ENCODE peak calls at places on chromosomes 11 and 22, in seven cellular contexts. One of them, this sample, is unnamed.

GRCh38 chr11:60924906-60925684 is 835 bp downstream of the TMEM132A start:
- DNase-seq in GM12865: no peak
- DNase-seq in cardiac fibroblast: no peak
- DNase-seq in brain microvascular endothelial cell: no peak
- DNase-seq in Panc1: no peak
- DNase-seq in IMR-90: no peak
- DNase-seq in A549: no peak
- DNase-seq in this sample: no peak

GRCh38 chr11:29956076-29956556 is 60.7 kb downstream of the KCNA4 start:
- DNase-seq in GM12865: no peak
- DNase-seq in cardiac fibroblast: no peak
- DNase-seq in brain microvascular endothelial cell: no peak
- DNase-seq in Panc1: no peak
- DNase-seq in IMR-90: no peak
- DNase-seq in A549: no peak
- DNase-seq in this sample: no peak

GRCh38 chr11:22471405-22471804 is 133.2 kb downstream of the SLC17A6 start:
- DNase-seq in GM12865: no peak
- DNase-seq in cardiac fibroblast: no peak
- DNase-seq in brain microvascular endothelial cell: no peak
- DNase-seq in Panc1: no peak
- DNase-seq in IMR-90: no peak
- DNase-seq in A549: no peak
- DNase-seq in this sample: no peak

GRCh38 chr11:62974848-62975522 is 9.8 kb downstream of the SLC22A6 start:
- DNase-seq in GM12865: peak
- DNase-seq in cardiac fibroblast: peak
- DNase-seq in brain microvascular endothelial cell: no peak
- DNase-seq in Panc1: no peak
- DNase-seq in IMR-90: no peak
- DNase-seq in A549: peak
- DNase-seq in this sample: peak

GRCh38 chr11:44203270-44204043 is 106.5 kb downstream of the ALX4 start:
- DNase-seq in GM12865: no peak
- DNase-seq in cardiac fibroblast: no peak
- DNase-seq in brain microvascular endothelial cell: no peak
- DNase-seq in Panc1: no peak
- DNase-seq in IMR-90: no peak
- DNase-seq in A549: no peak
- DNase-seq in this sample: no peak

GRCh38 chr11:119148855-119149370 is at the start of gene ABCG4:
- DNase-seq in GM12865: no peak
- DNase-seq in cardiac fibroblast: peak
- DNase-seq in brain microvascular endothelial cell: no peak
- DNase-seq in Panc1: no peak
- DNase-seq in IMR-90: no peak
- DNase-seq in A549: no peak
- DNase-seq in this sample: no peak

GRCh38 chr22:25966448-25966913 is 202.8 kb upstream of the SEZ6L start:
- DNase-seq in GM12865: peak
- DNase-seq in cardiac fibroblast: no peak
- DNase-seq in brain microvascular endothelial cell: no peak
- DNase-seq in Panc1: no peak
- DNase-seq in IMR-90: no peak
- DNase-seq in A549: no peak
- DNase-seq in this sample: no peak

GRCh38 chr22:45268958-45269844 is 15.5 kb upstream of the UPK3A start:
- DNase-seq in GM12865: peak
- DNase-seq in cardiac fibroblast: peak
- DNase-seq in brain microvascular endothelial cell: no peak
- DNase-seq in Panc1: no peak
- DNase-seq in IMR-90: peak
- DNase-seq in A549: peak
- DNase-seq in this sample: no peak

GRCh38 chr11:134508219-134508990 is 96.4 kb upstream of the B3GAT1 start:
- DNase-seq in GM12865: no peak
- DNase-seq in cardiac fibroblast: no peak
- DNase-seq in brain microvascular endothelial cell: no peak
- DNase-seq in Panc1: no peak
- DNase-seq in IMR-90: no peak
- DNase-seq in A549: no peak
- DNase-seq in this sample: no peak

GRCh38 chr22:29813563-29813962 is 24.5 kb downstream of the ASCC2 start:
- DNase-seq in GM12865: no peak
- DNase-seq in cardiac fibroblast: peak
- DNase-seq in brain microvascular endothelial cell: peak
- DNase-seq in Panc1: no peak
- DNase-seq in IMR-90: no peak
- DNase-seq in A549: peak
- DNase-seq in this sample: no peak

GRCh38 chr22:27994481-27995331 is 75.7 kb upstream of the PITPNB start:
- DNase-seq in GM12865: no peak
- DNase-seq in cardiac fibroblast: no peak
- DNase-seq in brain microvascular endothelial cell: no peak
- DNase-seq in Panc1: no peak
- DNase-seq in IMR-90: no peak
- DNase-seq in A549: no peak
- DNase-seq in this sample: no peak

GRCh38 chr11:81574301-81574700 is 1159.4 kb downstream of the FAM181B start:
- DNase-seq in GM12865: no peak
- DNase-seq in cardiac fibroblast: no peak
- DNase-seq in brain microvascular endothelial cell: no peak
- DNase-seq in Panc1: no peak
- DNase-seq in IMR-90: no peak
- DNase-seq in A549: no peak
- DNase-seq in this sample: no peak

GRCh38 chr22:43173566-43173965 is 13.4 kb downstream of the TTLL12 start:
- DNase-seq in GM12865: no peak
- DNase-seq in cardiac fibroblast: no peak
- DNase-seq in brain microvascular endothelial cell: no peak
- DNase-seq in Panc1: no peak
- DNase-seq in IMR-90: no peak
- DNase-seq in A549: no peak
- DNase-seq in this sample: no peak

GRCh38 chr11:76041208-76041607 is 165.1 kb downstream of the WNT11 start:
- DNase-seq in GM12865: no peak
- DNase-seq in cardiac fibroblast: no peak
- DNase-seq in brain microvascular endothelial cell: no peak
- DNase-seq in Panc1: no peak
- DNase-seq in IMR-90: no peak
- DNase-seq in A549: no peak
- DNase-seq in this sample: no peak

GRCh38 chr11:35138606-35138948 is 394 bp upstream of the CD44 start:
- DNase-seq in GM12865: no peak
- DNase-seq in cardiac fibroblast: no peak
- DNase-seq in brain microvascular endothelial cell: no peak
- DNase-seq in Panc1: no peak
- DNase-seq in IMR-90: no peak
- DNase-seq in A549: peak
- DNase-seq in this sample: no peak

GRCh38 chr11:77120571-77120970 is 7.5 kb upstream of the MYO7A start:
- DNase-seq in GM12865: no peak
- DNase-seq in cardiac fibroblast: no peak
- DNase-seq in brain microvascular endothelial cell: no peak
- DNase-seq in Panc1: no peak
- DNase-seq in IMR-90: no peak
- DNase-seq in A549: no peak
- DNase-seq in this sample: no peak

GRCh38 chr11:16917941-16918340 is 96.3 kb downstream of the PLEKHA7 start:
- DNase-seq in GM12865: no peak
- DNase-seq in cardiac fibroblast: no peak
- DNase-seq in brain microvascular endothelial cell: peak
- DNase-seq in Panc1: no peak
- DNase-seq in IMR-90: no peak
- DNase-seq in A549: no peak
- DNase-seq in this sample: no peak

DNA sequence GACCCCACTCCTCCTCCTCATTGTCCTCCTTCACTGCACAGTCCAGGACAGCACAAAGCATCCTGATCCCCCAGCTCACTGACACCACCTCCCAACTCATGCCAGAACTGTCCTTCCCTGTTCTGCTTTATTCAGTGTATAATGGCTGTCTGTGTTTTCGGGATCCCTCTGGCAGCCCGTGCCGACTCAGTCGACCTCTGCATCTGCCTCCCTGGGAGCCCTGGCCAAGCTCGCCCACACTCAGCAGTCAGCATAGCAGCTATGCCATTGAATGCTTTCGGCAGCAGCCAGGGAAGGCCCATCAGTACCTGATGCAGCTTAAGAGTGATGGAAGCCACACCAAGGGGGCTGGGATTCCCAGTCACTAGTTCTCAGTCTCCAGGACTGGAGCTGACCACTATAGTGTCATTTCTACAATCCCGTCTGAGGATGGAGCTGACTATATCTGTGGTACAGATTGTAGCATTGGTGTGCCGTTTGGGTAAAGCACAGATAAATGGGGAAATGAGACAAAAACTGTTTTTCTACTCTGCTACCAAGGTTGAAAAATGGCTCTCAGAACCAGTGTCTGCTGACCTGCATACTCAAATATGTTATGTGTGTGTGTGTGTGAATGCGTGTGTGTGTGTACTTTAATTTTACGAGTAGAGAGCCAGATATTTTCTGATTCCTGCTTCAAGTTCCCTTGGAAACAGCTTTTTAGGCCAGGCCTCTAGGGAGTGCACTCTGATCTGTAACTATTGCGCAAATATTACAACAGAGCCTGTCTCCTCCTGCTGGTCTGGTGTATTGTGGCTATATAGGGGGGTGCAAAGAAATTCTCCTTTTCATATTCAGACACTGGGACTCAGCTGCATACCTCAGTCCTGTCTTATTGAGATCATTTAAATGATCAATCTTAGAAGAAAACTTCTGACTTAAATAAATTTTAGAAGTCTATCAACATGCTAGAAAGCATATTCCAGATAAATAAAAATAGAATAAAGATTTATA is 78.8 kb upstream of the TOP3B start:
- DNase-seq in GM12865: no peak
- DNase-seq in cardiac fibroblast: peak
- DNase-seq in brain microvascular endothelial cell: peak
- DNase-seq in Panc1: no peak
- DNase-seq in IMR-90: peak
- DNase-seq in A549: peak
- DNase-seq in this sample: no peak
- TF ChIP-seq CTCF in GM12865: no peak
- TF ChIP-seq CTCF in cardiac fibroblast: peak
- TF ChIP-seq CTCF in brain microvascular endothelial cell: peak
- TF ChIP-seq CTCF in Panc1: peak
- TF ChIP-seq CTCF in IMR-90: peak
- TF ChIP-seq CTCF in A549: peak
- TF ChIP-seq CTCF in this sample: no peak

GRCh38 chr11:59756496-59756840 is 1.3 kb downstream of the STX3 start:
- DNase-seq in GM12865: no peak
- DNase-seq in cardiac fibroblast: no peak
- DNase-seq in brain microvascular endothelial cell: peak
- DNase-seq in Panc1: peak
- DNase-seq in IMR-90: no peak
- DNase-seq in A549: no peak
- DNase-seq in this sample: no peak
- H3K4me3 ChIP-seq in GM12865: no peak
- H3K4me3 ChIP-seq in cardiac fibroblast: peak
- H3K4me3 ChIP-seq in brain microvascular endothelial cell: peak
- H3K4me3 ChIP-seq in Panc1: peak
- H3K4me3 ChIP-seq in IMR-90: no peak
- H3K4me3 ChIP-seq in A549: peak
- H3K4me3 ChIP-seq in this sample: peak

GRCh38 chr11:93359396-93359795 is 28.9 kb downstream of the DEUP1 start:
- DNase-seq in GM12865: no peak
- DNase-seq in cardiac fibroblast: no peak
- DNase-seq in brain microvascular endothelial cell: no peak
- DNase-seq in Panc1: no peak
- DNase-seq in IMR-90: no peak
- DNase-seq in A549: no peak
- DNase-seq in this sample: no peak

DNA sequence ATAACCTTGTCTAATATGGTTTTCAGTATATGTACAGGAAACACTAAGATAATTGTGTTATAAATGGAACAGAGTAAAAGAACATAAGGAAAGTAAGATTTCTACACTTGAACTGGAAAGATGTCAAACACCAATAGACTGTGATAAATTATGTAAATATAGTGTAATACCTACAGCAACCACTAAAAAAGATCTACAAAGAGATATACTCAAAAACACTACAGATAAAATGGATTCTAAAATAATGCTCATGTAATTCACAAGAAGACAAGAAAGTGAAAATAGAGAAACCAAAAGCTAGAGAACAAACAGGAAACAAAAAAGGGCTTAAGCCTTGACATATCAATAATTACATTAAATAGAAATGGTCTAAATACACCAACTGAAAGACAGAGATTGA is 30.9 kb downstream of the DEUP1 start:
- DNase-seq in GM12865: no peak
- DNase-seq in cardiac fibroblast: no peak
- DNase-seq in brain microvascular endothelial cell: no peak
- DNase-seq in Panc1: no peak
- DNase-seq in IMR-90: no peak
- DNase-seq in A549: no peak
- DNase-seq in this sample: no peak
- TF ChIP-seq CTCF in GM12865: no peak
- TF ChIP-seq CTCF in cardiac fibroblast: peak
- TF ChIP-seq CTCF in brain microvascular endothelial cell: no peak
- TF ChIP-seq CTCF in Panc1: no peak
- TF ChIP-seq CTCF in IMR-90: no peak
- TF ChIP-seq CTCF in A549: no peak
- TF ChIP-seq CTCF in this sample: no peak

GRCh38 chr11:122044086-122044485 is 71.9 kb downstream of the BLID start:
- DNase-seq in GM12865: no peak
- DNase-seq in cardiac fibroblast: no peak
- DNase-seq in brain microvascular endothelial cell: no peak
- DNase-seq in Panc1: no peak
- DNase-seq in IMR-90: peak
- DNase-seq in A549: no peak
- DNase-seq in this sample: no peak

GRCh38 chr11:122037911-122038310 is 78.1 kb downstream of the BLID start:
- DNase-seq in GM12865: no peak
- DNase-seq in cardiac fibroblast: no peak
- DNase-seq in brain microvascular endothelial cell: no peak
- DNase-seq in Panc1: no peak
- DNase-seq in IMR-90: no peak
- DNase-seq in A549: no peak
- DNase-seq in this sample: no peak

GRCh38 chr11:122042981-122043380 is 73.0 kb downstream of the BLID start:
- DNase-seq in GM12865: no peak
- DNase-seq in cardiac fibroblast: no peak
- DNase-seq in brain microvascular endothelial cell: no peak
- DNase-seq in Panc1: no peak
- DNase-seq in IMR-90: peak
- DNase-seq in A549: no peak
- DNase-seq in this sample: no peak

GRCh38 chr11:122038543-122038942 is 77.5 kb downstream of the BLID start:
- DNase-seq in GM12865: no peak
- DNase-seq in cardiac fibroblast: peak
- DNase-seq in brain microvascular endothelial cell: peak
- DNase-seq in Panc1: no peak
- DNase-seq in IMR-90: peak
- DNase-seq in A549: no peak
- DNase-seq in this sample: peak

DNA sequence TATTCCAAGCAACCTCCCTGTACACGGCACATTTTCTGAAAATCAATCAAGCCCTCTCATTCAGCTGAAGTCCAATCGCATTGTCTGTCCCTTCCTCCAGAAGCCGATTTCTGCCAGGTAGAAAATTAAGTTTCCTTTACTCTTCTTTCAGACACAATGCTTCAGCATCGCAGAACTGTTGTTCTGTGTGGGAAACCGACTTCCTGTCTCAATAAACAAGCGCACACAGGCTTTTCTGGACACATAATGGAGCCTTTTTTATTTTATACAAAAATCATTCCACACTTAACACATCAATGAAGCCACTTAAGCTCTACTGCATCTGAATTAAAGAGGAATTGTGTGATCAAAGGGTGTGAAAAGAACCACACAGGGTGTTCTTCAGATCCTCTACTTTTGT is 75.5 kb downstream of the BLID start:
- DNase-seq in GM12865: no peak
- DNase-seq in cardiac fibroblast: no peak
- DNase-seq in brain microvascular endothelial cell: no peak
- DNase-seq in Panc1: no peak
- DNase-seq in IMR-90: no peak
- DNase-seq in A549: no peak
- DNase-seq in this sample: no peak
- H3K4me3 ChIP-seq in GM12865: no peak
- H3K4me3 ChIP-seq in cardiac fibroblast: no peak
- H3K4me3 ChIP-seq in brain microvascular endothelial cell: no peak
- H3K4me3 ChIP-seq in Panc1: no peak
- H3K4me3 ChIP-seq in IMR-90: no peak
- H3K4me3 ChIP-seq in A549: no peak
- H3K4me3 ChIP-seq in this sample: no peak